ENCODE peak calls at places on chromosomes 6 and 20, in seven cellular contexts. T, D, C, N, I, H and F are unnamed samples.

GRCh38 chr20:17965042-17965697 is 3.4 kb downstream of the SNX5 start:
- DNase-seq in N (no peak), I (no peak), H (no peak), D (no peak), C (no peak), T (no peak), F (no peak)

GRCh38 chr6:160180706-160181105 is 59.1 kb downstream of the SLC22A1 start:
- DNase-seq in D (no peak), T (no peak), C (no peak), H (no peak), I (no peak), N (no peak), F (no peak)

GRCh38 chr6:82040405-82041221 is 206.9 kb downstream of the IBTK start:
- DNase-seq in H (no peak), N (peak), I (no peak), D (peak), T (no peak), C (no peak), F (peak)

GRCh38 chr6:119152187-119152586 is 73.7 kb upstream of the FAM184A start:
- DNase-seq in H (no peak), N (no peak), C (no peak), T (no peak), D (no peak), I (no peak), F (no peak)

GRCh38 chr20:44648068-44648467 is 3.4 kb downstream of the ADA start:
- DNase-seq in T (no peak), N (no peak), C (no peak), D (no peak), H (no peak), I (no peak), F (no peak)

GRCh38 chr20:54070187-54070987 is at the start of gene BCAS1:
- DNase-seq in N (no peak), C (no peak), T (no peak), D (no peak), I (no peak), H (no peak), F (no peak)

GRCh38 chr6:40692311-40692710 is 105.1 kb upstream of the LRFN2 start:
- DNase-seq in N (no peak), H (no peak), T (no peak), C (no peak), I (no peak), D (no peak), F (no peak)

GRCh38 chr6:30091577-30092381 is 16.2 kb upstream of the RNF39 start:
- DNase-seq in T (no peak), N (no peak), I (no peak), H (no peak), C (no peak), D (no peak), F (peak)

GRCh38 chr6:128124713-128125112 is 223.9 kb upstream of the THEMIS start:
- DNase-seq in D (no peak), I (no peak), H (no peak), C (no peak), N (no peak), T (no peak), F (peak)

GRCh38 chr6:53361549-53362031 is 12.8 kb upstream of the ELOVL5 start:
- DNase-seq in I (no peak), T (no peak), N (no peak), H (no peak), C (no peak), D (no peak), F (no peak)

GRCh38 chr20:62356948-62357667 is 10.0 kb downstream of the LAMA5 start:
- DNase-seq in N (no peak), D (no peak), I (no peak), H (no peak), C (no peak), T (no peak), F (peak)